ENCODE peak calls at places on chromosomes 2 and 18, in nine cellular contexts. V is heart right ventricle; N is stimulated activated CD8-positive, alpha-beta memory T cell treated with anti-CD3 and anti-CD28 coated beads, Interleukin-4, amount 100 ng/mL, for 1 hour; T is kidney tubule cell; C is SJSA1; Y is T follicular helper cell; E is WTC11; F is DMS 273 treated with DMSO at 0.1 percent for 48 hours; U is HTR-8/SVneo. X is an unnamed sample.

GRCh38 chr2:30190637-30191036 is 40.7 kb upstream of the LBH start:
- DNase-seq in Y (no peak), V (no peak), N (no peak), T (no peak), C (no peak), E (no peak), F (no peak), U (no peak), X (no peak)

GRCh38 chr2:120552800-120553471 is 182.7 kb upstream of the GLI2 start:
- DNase-seq in Y (no peak), E (peak), T (peak), C (peak), N (no peak), U (peak), F (peak), V (peak), X (peak)

GRCh38 chr2:101516833-101517690 is 42.1 kb upstream of the RFX8 start:
- DNase-seq in C (peak), F (no peak), N (no peak), T (peak), Y (no peak), E (no peak), V (no peak), U (peak), X (no peak)

GRCh38 chr2:121810959-121811853 is 55.8 kb downstream of the TSN start:
- DNase-seq in E (peak), U (peak), Y (no peak), F (peak), C (no peak), V (peak), N (no peak), T (peak), X (peak)

GRCh38 chr2:102703748-102704147 is 58.1 kb upstream of the TMEM182 start:
- DNase-seq in T (peak), V (no peak), U (peak), E (no peak), F (no peak), Y (no peak), C (no peak), N (no peak), X (no peak)

GRCh38 chr2:112614201-112614840 is 29.9 kb downstream of the CHCHD5 start:
- DNase-seq in T (no peak), N (no peak), E (peak), F (no peak), C (no peak), U (no peak), V (no peak), Y (no peak), X (no peak)

GRCh38 chr18:475202-475624 is 25.3 kb downstream of the COLEC12 start:
- DNase-seq in F (no peak), T (peak), Y (no peak), E (peak), N (no peak), C (peak), U (peak), V (peak), X (no peak)

GRCh38 chr2:239236808-239237205 is 164.0 kb downstream of the HDAC4 start:
- DNase-seq in N (no peak), E (no peak), T (no peak), F (no peak), C (no peak), Y (no peak), V (no peak), U (no peak), X (no peak)

GRCh38 chr2:29262681-29263260 is 147.6 kb downstream of the CLIP4 start:
- DNase-seq in T (no peak), F (no peak), U (no peak), Y (no peak), C (no peak), N (no peak), E (no peak), V (no peak), X (no peak)

GRCh38 chr18:8696749-8697211 is 8.6 kb upstream of the MTCL1 start:
- DNase-seq in E (peak), F (no peak), T (peak), V (peak), N (peak), Y (peak), U (peak), C (peak), X (peak)

GRCh38 chr2:207770602-207771404 is 1.1 kb upstream of the FZD5 start:
- DNase-seq in E (peak), Y (no peak), T (no peak), C (no peak), N (no peak), U (no peak), F (no peak), V (no peak), X (no peak)

GRCh38 chr2:126835811-126836210 is 62.9 kb upstream of the TEX51 start:
- DNase-seq in F (no peak), E (no peak), V (no peak), C (peak), Y (no peak), U (no peak), T (no peak), N (no peak), X (no peak)

GRCh38 chr18:36464126-36464651 is 166.7 kb downstream of the FHOD3 start:
- DNase-seq in T (no peak), N (no peak), C (no peak), Y (no peak), E (no peak), V (no peak), U (no peak), F (no peak), X (no peak)

GRCh38 chr2:197142074-197142473 is 168.5 kb downstream of the ANKRD44 start:
- DNase-seq in Y (no peak), U (no peak), N (no peak), C (no peak), E (no peak), V (no peak), T (no peak), F (no peak), X (no peak)

GRCh38 chr18:67475673-67476072 is 40.8 kb downstream of the DSEL start:
- DNase-seq in N (no peak), E (no peak), F (no peak), C (no peak), V (no peak), T (no peak), Y (no peak), U (no peak), X (no peak)

GRCh38 chr2:216956820-216957493 is 97.1 kb upstream of the TNP1 start:
- DNase-seq in Y (no peak), F (no peak), T (peak), U (no peak), E (no peak), V (no peak), N (no peak), C (no peak), X (no peak)

X was measured in mesothelial cell of epicardium.